ENCODE peak calls at places on chromosomes 5 and 9, in eight cellular contexts. Q is transverse colon, B is GM23338, V is stomach, K is HCT116, O is upper lobe of left lung, D is breast epithelium, A is suprapubic skin. W is an unnamed sample.

GRCh38 chr5:102223542-102224444 is 72.3 kb downstream of the SLCO4C1 start:
- DNase-seq in O (no peak), D (no peak), B (peak), A (no peak), V (no peak), K (peak), Q (no peak), W (no peak)

GRCh38 chr5:160419458-160420330 is 813 bp upstream of the SLU7 start:
- DNase-seq in V (no peak), O (no peak), A (no peak), B (peak), Q (no peak), D (no peak), K (no peak), W (no peak)

GRCh38 chr5:96439477-96440184 is 6.6 kb upstream of the PCSK1 start:
- DNase-seq in Q (no peak), V (no peak), A (no peak), K (no peak), O (no peak), D (no peak), B (no peak), W (no peak)

GRCh38 chr9:120413121-120414048 is 166.6 kb downstream of the CDK5RAP2 start:
- DNase-seq in A (no peak), Q (no peak), V (no peak), O (no peak), B (peak), K (no peak), D (no peak), W (no peak)

GRCh38 chr9:21906213-21906612 is 88.0 kb downstream of the CDKN2A start:
- DNase-seq in D (no peak), Q (no peak), O (no peak), K (no peak), A (no peak), B (no peak), V (no peak), W (no peak)

GRCh38 chr5:171419663-171420428 is 399 bp downstream of the FGF18 start:
- DNase-seq in K (no peak), A (no peak), D (no peak), V (peak), Q (peak), O (peak), B (peak), W (no peak)

GRCh38 chr5:151384106-151384505 is 36.7 kb upstream of the SLC36A2 start:
- DNase-seq in B (no peak), A (no peak), Q (no peak), O (no peak), D (no peak), V (no peak), K (no peak), W (no peak)

GRCh38 chr5:181186902-181187499 is 18.0 kb downstream of the TRIM7 start:
- DNase-seq in D (no peak), B (peak), Q (no peak), A (no peak), K (no peak), V (no peak), O (no peak), W (no peak)

GRCh38 chr5:124132843-124133242 is 613.6 kb downstream of the ZNF608 start:
- DNase-seq in D (peak), B (no peak), Q (no peak), A (no peak), V (no peak), K (no peak), O (no peak), W (no peak)

GRCh38 chr5:53091304-53091703 is 18.3 kb downstream of the MOCS2 start:
- DNase-seq in K (no peak), B (no peak), Q (no peak), O (no peak), V (no peak), A (no peak), D (no peak), W (no peak)

GRCh38 chr5:33612386-33612785 is 171.6 kb downstream of the TARS1 start:
- DNase-seq in Q (no peak), A (no peak), O (no peak), V (no peak), D (no peak), K (no peak), B (no peak), W (no peak)

GRCh38 chr5:140690376-140690932 is 716 bp downstream of the HARS1 start:
- DNase-seq in V (no peak), B (no peak), O (no peak), Q (peak), K (peak), A (no peak), D (no peak), W (no peak)

GRCh38 chr5:19369048-19369447 is 619.0 kb downstream of the CDH18 start:
- DNase-seq in K (no peak), Q (no peak), V (no peak), B (no peak), O (no peak), D (no peak), A (no peak), W (no peak)

GRCh38 chr5:431001-431710 is 11.8 kb upstream of the EXOC3 start:
- DNase-seq in Q (peak), A (no peak), K (peak), D (no peak), V (peak), B (peak), O (peak), W (no peak)

GRCh38 chr5:16589658-16590057 is 27.1 kb downstream of the RETREG1 start:
- DNase-seq in D (no peak), B (no peak), K (no peak), V (no peak), O (no peak), Q (no peak), A (no peak), W (no peak)

GRCh38 chr5:67206381-67207328 is 10.1 kb upstream of the CD180 start:
- DNase-seq in O (no peak), Q (peak), K (peak), V (peak), B (no peak), D (peak), A (no peak), W (no peak)

GRCh38 chr9:113649054-113649453 is 185.5 kb downstream of the RGS3 start:
- DNase-seq in B (no peak), O (peak), V (no peak), D (no peak), K (no peak), Q (peak), A (no peak), W (no peak)

GRCh38 chr5:178426326-178427130 is 163.7 kb downstream of the COL23A1 start:
- DNase-seq in A (peak), V (no peak), D (no peak), B (no peak), Q (no peak), K (no peak), O (peak), W (peak)

GRCh38 chr5:132277971-132278964 is 15.9 kb upstream of the SLC22A4 start:
- DNase-seq in Q (peak), K (no peak), O (no peak), A (peak), B (peak), V (no peak), D (no peak), W (no peak)

GRCh38 chr9:131812116-131812790 is 72.4 kb upstream of the RAPGEF1 start:
- DNase-seq in A (no peak), D (no peak), O (peak), B (no peak), K (no peak), Q (no peak), V (no peak), W (no peak)

GRCh38 chr5:95969646-95970358 is 8.2 kb upstream of the ELL2 start:
- DNase-seq in A (no peak), Q (no peak), O (no peak), D (no peak), B (no peak), K (no peak), V (no peak), W (no peak)

GRCh38 chr5:169300468-169301385 is at the start of gene SLIT3:
- DNase-seq in Q (peak), O (peak), D (peak), K (no peak), A (no peak), V (peak), B (peak), W (no peak)

GRCh38 chr5:150137168-150137957 is 18.3 kb downstream of the PDGFRB start:
- DNase-seq in Q (no peak), V (peak), D (no peak), A (no peak), B (peak), O (peak), K (no peak), W (no peak)

GRCh38 chr9:136278221-136278620 is 25.7 kb downstream of the CCDC187 start:
- DNase-seq in K (no peak), V (no peak), O (peak), Q (no peak), B (no peak), A (no peak), D (no peak), W (no peak)

GRCh38 chr5:1312993-1313833 is 18.3 kb upstream of the TERT start:
- DNase-seq in O (peak), B (no peak), Q (peak), D (no peak), V (peak), K (no peak), A (peak), W (no peak)

GRCh38 chr9:90287567-90288274 is 354.9 kb downstream of the DIRAS2 start:
- DNase-seq in V (no peak), A (no peak), D (no peak), O (no peak), Q (peak), K (no peak), B (no peak), W (no peak)

GRCh38 chr5:37771731-37772130 is 68.1 kb downstream of the GDNF start:
- DNase-seq in Q (no peak), A (no peak), B (no peak), O (no peak), K (no peak), D (no peak), V (no peak), W (no peak)

GRCh38 chr9:91162311-91162710 is 199.4 kb downstream of the AUH start:
- DNase-seq in D (no peak), K (no peak), B (no peak), V (no peak), Q (peak), O (no peak), A (no peak), W (peak)

GRCh38 chr9:111456536-111456935 is 27.6 kb downstream of the ECPAS start:
- DNase-seq in V (no peak), K (no peak), A (no peak), B (no peak), O (no peak), Q (no peak), D (no peak), W (no peak)

GRCh38 chr5:1009359-1010180 is 968 bp downstream of the NKD2 start:
- DNase-seq in K (no peak), B (no peak), A (peak), O (peak), D (peak), V (no peak), Q (no peak), W (no peak)

GRCh38 chr9:132239999-132240859 is 78.4 kb downstream of the NTNG2 start:
- DNase-seq in K (no peak), A (peak), Q (no peak), V (no peak), D (no peak), B (peak), O (no peak), W (no peak)

GRCh38 chr5:130963798-130964197 is 201.3 kb downstream of the HINT1 start:
- DNase-seq in O (no peak), K (no peak), V (no peak), Q (no peak), D (no peak), A (no peak), B (no peak), W (no peak)

GRCh38 chr5:84242286-84242685 is 142.4 kb downstream of the EDIL3 start:
- DNase-seq in Q (no peak), O (no peak), A (no peak), V (no peak), B (no peak), D (no peak), K (no peak), W (no peak)

GRCh38 chr9:92971121-92971520 is 23.8 kb downstream of the FGD3 start:
- DNase-seq in K (no peak), D (peak), B (no peak), A (peak), O (no peak), V (no peak), Q (no peak), W (no peak)

GRCh38 chr5:135999396-136000139 is 29.2 kb upstream of the TGFBI start:
- DNase-seq in Q (no peak), V (no peak), A (no peak), O (no peak), K (no peak), D (no peak), B (no peak), W (no peak)

GRCh38 chr5:128645582-128645981 is 107.5 kb upstream of the FBN2 start:
- DNase-seq in V (no peak), Q (no peak), B (no peak), K (no peak), D (no peak), O (no peak), A (no peak), W (no peak)

GRCh38 chr9:126507318-126508109 is 106.2 kb upstream of the LMX1B start:
- DNase-seq in O (no peak), K (no peak), A (no peak), D (no peak), V (no peak), Q (no peak), B (no peak), W (no peak)

GRCh38 chr9:135248111-135248510 is 160.6 kb downstream of the OLFM1 start:
- DNase-seq in B (no peak), V (no peak), A (no peak), K (peak), D (no peak), Q (no peak), O (no peak), W (no peak)

GRCh38 chr9:93257808-93258331 is 73.9 kb downstream of the WNK2 start:
- DNase-seq in A (peak), B (no peak), O (no peak), V (peak), D (peak), Q (no peak), K (no peak), W (no peak)

GRCh38 chr5:180070726-180071417 is 687 bp downstream of the RNF130 start:
- DNase-seq in O (no peak), B (peak), Q (peak), D (peak), K (no peak), A (no peak), V (peak), W (no peak)
- H3K4me3 ChIP-seq in O (peak), B (peak), Q (peak), D (peak), K (peak), A (peak), V (peak), W (peak)

DNA sequence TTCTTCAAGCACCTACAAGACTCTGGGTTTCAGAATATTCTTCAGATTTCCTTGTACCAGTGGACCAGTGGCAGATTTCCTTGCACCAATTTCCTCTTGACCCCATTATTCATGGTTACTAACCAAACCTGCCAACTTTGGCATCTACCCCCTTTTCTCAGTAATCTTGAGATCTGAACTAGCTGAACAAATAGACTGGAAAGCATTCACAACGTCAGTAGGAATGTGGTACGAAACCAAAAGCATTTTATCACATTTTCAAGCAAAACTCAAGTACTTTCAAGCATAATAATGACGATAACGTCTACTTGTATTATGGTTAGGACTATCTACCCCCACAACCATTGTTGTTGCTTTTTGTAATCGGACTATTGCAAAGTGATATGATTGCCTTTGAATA is 1217.3 kb downstream of the PTPRD start:
- DNase-seq in O (no peak), A (no peak), D (no peak), Q (no peak), K (no peak), V (no peak), B (no peak), W (no peak)
- TF ChIP-seq CTCF in O (no peak), A (no peak), D (no peak), Q (no peak), K (no peak), V (no peak), B (no peak), W (no peak)

GRCh38 chr9:109745335-109746283 is 34.4 kb upstream of the PALM2AKAP2 start:
- DNase-seq in A (no peak), O (no peak), Q (peak), B (peak), K (no peak), V (no peak), D (peak), W (no peak)
- TF ChIP-seq POLR2AphosphoS5 in A (no peak), O (no peak), Q (peak), B (no peak), K (no peak), V (peak), D (no peak), W (no peak)

GRCh38 chr9:34809504-34810186 is 99.7 kb upstream of the CCL21 start:
- DNase-seq in K (no peak), B (peak), Q (no peak), A (no peak), O (peak), V (no peak), D (no peak), W (no peak)
- H3K4me3 ChIP-seq in K (no peak), B (peak), Q (no peak), A (peak), O (peak), V (peak), D (peak), W (no peak)

GRCh38 chr9:5446451-5447236 is 3.7 kb upstream of the CD274 start:
- DNase-seq in Q (no peak), V (no peak), A (no peak), D (no peak), K (no peak), B (no peak), O (no peak), W (no peak)
- TF ChIP-seq CTCF in Q (no peak), V (no peak), A (no peak), D (no peak), K (no peak), B (no peak), O (no peak), W (no peak)

GRCh38 chr9:76893395-76893932 is 12.4 kb downstream of the PRUNE2 start:
- DNase-seq in O (no peak), B (no peak), K (no peak), V (no peak), Q (no peak), D (no peak), A (no peak), W (no peak)

GRCh38 chr9:76891874-76892273 is 14.0 kb downstream of the PRUNE2 start:
- DNase-seq in O (no peak), D (no peak), B (no peak), A (no peak), K (no peak), Q (no peak), V (no peak), W (no peak)

GRCh38 chr9:76894198-76894597 is 11.7 kb downstream of the PRUNE2 start:
- DNase-seq in B (no peak), A (no peak), V (no peak), K (no peak), D (no peak), O (no peak), Q (no peak), W (no peak)

GRCh38 chr9:76887951-76888350 is 18.0 kb downstream of the PRUNE2 start:
- DNase-seq in A (no peak), B (peak), K (no peak), V (no peak), Q (no peak), D (no peak), O (no peak), W (no peak)

DNA sequence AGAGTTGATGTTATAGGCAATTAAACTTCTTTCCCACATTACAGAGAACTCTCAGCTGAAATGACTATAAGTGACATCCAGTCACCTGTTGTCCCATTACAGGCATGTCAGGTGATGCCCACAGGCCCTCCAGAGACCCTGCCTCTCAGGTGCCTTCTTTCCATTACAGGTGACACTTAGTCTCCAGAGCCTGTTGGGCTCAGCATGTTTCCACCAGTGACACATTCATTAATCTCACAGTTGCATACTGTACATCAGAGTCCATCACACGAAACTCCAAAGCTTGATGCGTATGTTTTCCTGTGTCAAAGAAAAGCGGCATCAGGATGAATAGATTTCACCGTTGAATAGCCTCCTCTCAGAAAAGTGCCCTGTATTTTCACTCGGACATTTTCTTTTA is 14.6 kb downstream of the PRUNE2 start:
- DNase-seq in A (no peak), B (no peak), O (no peak), V (no peak), K (no peak), D (no peak), Q (no peak), W (no peak)
- TF ChIP-seq POLR2AphosphoS5 in A (no peak), B (no peak), O (no peak), V (no peak), K (no peak), D (no peak), Q (no peak), W (no peak)